ENCODE peak calls at places on chromosomes 12 and 14, in eight cellular contexts. One of them, this sample, is unnamed.
A peak's percentile ranks its signal among the peaks of the same experiment; 100 is the strongest.

GRCh38 chr14:100187247-100187833 is 27.9 kb upstream of the DEGS2 start:
- DNase-seq in amniotic stem cell: no peak
- DNase-seq in stimulated activated CD4-positive, alpha-beta T cell treated with anti-CD3 and anti-CD28 coated beads, TNF-alpha, amount 100 ng/mL, for 4 hours: no peak
- DNase-seq in cardiac muscle cell: no peak
- DNase-seq in anterior cingulate cortex: no peak
- DNase-seq in body of pancreas: no peak
- DNase-seq in GM20000: no peak
- DNase-seq in upper lobe of right lung: no peak
- DNase-seq in this sample: no peak

GRCh38 chr12:126156806-126157574 is 1091.8 kb downstream of the AACS start:
- DNase-seq in anterior cingulate cortex: peak; percentile 2
- DNase-seq in upper lobe of right lung: no peak
- DNase-seq in amniotic stem cell: no peak
- DNase-seq in GM20000: no peak
- DNase-seq in stimulated activated CD4-positive, alpha-beta T cell treated with anti-CD3 and anti-CD28 coated beads, TNF-alpha, amount 100 ng/mL, for 4 hours: no peak
- DNase-seq in cardiac muscle cell: no peak
- DNase-seq in body of pancreas: peak; percentile 92
- DNase-seq in this sample: no peak

GRCh38 chr12:121949643-121950397 is 31.4 kb downstream of the CFAP251 start:
- DNase-seq in upper lobe of right lung: no peak
- DNase-seq in cardiac muscle cell: no peak
- DNase-seq in body of pancreas: no peak
- DNase-seq in amniotic stem cell: peak; percentile 6
- DNase-seq in stimulated activated CD4-positive, alpha-beta T cell treated with anti-CD3 and anti-CD28 coated beads, TNF-alpha, amount 100 ng/mL, for 4 hours: no peak
- DNase-seq in anterior cingulate cortex: no peak
- DNase-seq in GM20000: no peak
- DNase-seq in this sample: no peak

GRCh38 chr12:87171356-87171755 is 857.8 kb downstream of the C12orf50 start:
- DNase-seq in cardiac muscle cell: no peak
- DNase-seq in amniotic stem cell: no peak
- DNase-seq in stimulated activated CD4-positive, alpha-beta T cell treated with anti-CD3 and anti-CD28 coated beads, TNF-alpha, amount 100 ng/mL, for 4 hours: no peak
- DNase-seq in anterior cingulate cortex: no peak
- DNase-seq in body of pancreas: no peak
- DNase-seq in GM20000: no peak
- DNase-seq in upper lobe of right lung: no peak
- DNase-seq in this sample: no peak

GRCh38 chr14:89493877-89494634 is 77.0 kb upstream of the FOXN3 start:
- DNase-seq in GM20000: peak; percentile 69
- DNase-seq in amniotic stem cell: no peak
- DNase-seq in stimulated activated CD4-positive, alpha-beta T cell treated with anti-CD3 and anti-CD28 coated beads, TNF-alpha, amount 100 ng/mL, for 4 hours: no peak
- DNase-seq in cardiac muscle cell: no peak
- DNase-seq in anterior cingulate cortex: no peak
- DNase-seq in upper lobe of right lung: no peak
- DNase-seq in body of pancreas: peak; percentile 27
- DNase-seq in this sample: no peak

GRCh38 chr14:79809849-79810612 is 401.3 kb downstream of the DIO2 start:
- DNase-seq in upper lobe of right lung: no peak
- DNase-seq in body of pancreas: no peak
- DNase-seq in anterior cingulate cortex: no peak
- DNase-seq in stimulated activated CD4-positive, alpha-beta T cell treated with anti-CD3 and anti-CD28 coated beads, TNF-alpha, amount 100 ng/mL, for 4 hours: no peak
- DNase-seq in amniotic stem cell: no peak
- DNase-seq in GM20000: no peak
- DNase-seq in cardiac muscle cell: no peak
- DNase-seq in this sample: no peak

GRCh38 chr12:57079821-57080220 is 1.2 kb upstream of the NEMP1 start:
- DNase-seq in stimulated activated CD4-positive, alpha-beta T cell treated with anti-CD3 and anti-CD28 coated beads, TNF-alpha, amount 100 ng/mL, for 4 hours: no peak
- DNase-seq in GM20000: no peak
- DNase-seq in body of pancreas: no peak
- DNase-seq in amniotic stem cell: no peak
- DNase-seq in cardiac muscle cell: no peak
- DNase-seq in anterior cingulate cortex: no peak
- DNase-seq in upper lobe of right lung: no peak
- DNase-seq in this sample: no peak

GRCh38 chr12:102948941-102949352 is 8.5 kb upstream of the ASCL1 start:
- DNase-seq in anterior cingulate cortex: peak; percentile 58
- DNase-seq in GM20000: peak; percentile 56
- DNase-seq in stimulated activated CD4-positive, alpha-beta T cell treated with anti-CD3 and anti-CD28 coated beads, TNF-alpha, amount 100 ng/mL, for 4 hours: peak; percentile 43
- DNase-seq in upper lobe of right lung: no peak
- DNase-seq in cardiac muscle cell: peak; percentile 59
- DNase-seq in amniotic stem cell: no peak
- DNase-seq in body of pancreas: peak; percentile 33
- DNase-seq in this sample: peak; percentile 42

GRCh38 chr12:47797432-47797831 is 22.3 kb downstream of the HDAC7 start:
- DNase-seq in upper lobe of right lung: no peak
- DNase-seq in GM20000: peak; percentile 84
- DNase-seq in anterior cingulate cortex: no peak
- DNase-seq in body of pancreas: no peak
- DNase-seq in stimulated activated CD4-positive, alpha-beta T cell treated with anti-CD3 and anti-CD28 coated beads, TNF-alpha, amount 100 ng/mL, for 4 hours: no peak
- DNase-seq in amniotic stem cell: no peak
- DNase-seq in cardiac muscle cell: peak; percentile 41
- DNase-seq in this sample: no peak

GRCh38 chr12:114445401-114446323 is 39.7 kb upstream of the TBX5 start:
- DNase-seq in cardiac muscle cell: no peak
- DNase-seq in amniotic stem cell: no peak
- DNase-seq in anterior cingulate cortex: no peak
- DNase-seq in stimulated activated CD4-positive, alpha-beta T cell treated with anti-CD3 and anti-CD28 coated beads, TNF-alpha, amount 100 ng/mL, for 4 hours: no peak
- DNase-seq in upper lobe of right lung: no peak
- DNase-seq in body of pancreas: no peak
- DNase-seq in GM20000: no peak
- DNase-seq in this sample: no peak

GRCh38 chr14:102050625-102051024 is 36.2 kb downstream of the HSP90AA1 start:
- DNase-seq in amniotic stem cell: no peak
- DNase-seq in body of pancreas: no peak
- DNase-seq in anterior cingulate cortex: no peak
- DNase-seq in upper lobe of right lung: no peak
- DNase-seq in GM20000: no peak
- DNase-seq in cardiac muscle cell: no peak
- DNase-seq in stimulated activated CD4-positive, alpha-beta T cell treated with anti-CD3 and anti-CD28 coated beads, TNF-alpha, amount 100 ng/mL, for 4 hours: no peak
- DNase-seq in this sample: no peak

GRCh38 chr12:132145334-132145733 is 1.1 kb downstream of the NOC4L start:
- DNase-seq in body of pancreas: no peak
- DNase-seq in stimulated activated CD4-positive, alpha-beta T cell treated with anti-CD3 and anti-CD28 coated beads, TNF-alpha, amount 100 ng/mL, for 4 hours: no peak
- DNase-seq in cardiac muscle cell: no peak
- DNase-seq in upper lobe of right lung: peak; percentile 56
- DNase-seq in amniotic stem cell: no peak
- DNase-seq in anterior cingulate cortex: no peak
- DNase-seq in GM20000: no peak
- DNase-seq in this sample: no peak

GRCh38 chr12:54700301-54700700 is 52.1 kb upstream of the DCD start:
- DNase-seq in cardiac muscle cell: no peak
- DNase-seq in upper lobe of right lung: no peak
- DNase-seq in GM20000: no peak
- DNase-seq in stimulated activated CD4-positive, alpha-beta T cell treated with anti-CD3 and anti-CD28 coated beads, TNF-alpha, amount 100 ng/mL, for 4 hours: no peak
- DNase-seq in anterior cingulate cortex: no peak
- DNase-seq in amniotic stem cell: no peak
- DNase-seq in body of pancreas: no peak
- DNase-seq in this sample: no peak

GRCh38 chr14:61308198-61308597 is 13.2 kb upstream of the PRKCH start:
- DNase-seq in anterior cingulate cortex: no peak
- DNase-seq in body of pancreas: no peak
- DNase-seq in cardiac muscle cell: no peak
- DNase-seq in upper lobe of right lung: no peak
- DNase-seq in GM20000: no peak
- DNase-seq in amniotic stem cell: no peak
- DNase-seq in stimulated activated CD4-positive, alpha-beta T cell treated with anti-CD3 and anti-CD28 coated beads, TNF-alpha, amount 100 ng/mL, for 4 hours: no peak
- DNase-seq in this sample: no peak

GRCh38 chr12:96806272-96806671 is 100.8 kb upstream of the NEDD1 start:
- DNase-seq in GM20000: no peak
- DNase-seq in anterior cingulate cortex: no peak
- DNase-seq in stimulated activated CD4-positive, alpha-beta T cell treated with anti-CD3 and anti-CD28 coated beads, TNF-alpha, amount 100 ng/mL, for 4 hours: no peak
- DNase-seq in amniotic stem cell: no peak
- DNase-seq in cardiac muscle cell: no peak
- DNase-seq in body of pancreas: no peak
- DNase-seq in upper lobe of right lung: no peak
- DNase-seq in this sample: no peak

GRCh38 chr12:39012870-39013269 is 107.5 kb upstream of the CPNE8 start:
- DNase-seq in body of pancreas: no peak
- DNase-seq in GM20000: no peak
- DNase-seq in amniotic stem cell: no peak
- DNase-seq in stimulated activated CD4-positive, alpha-beta T cell treated with anti-CD3 and anti-CD28 coated beads, TNF-alpha, amount 100 ng/mL, for 4 hours: no peak
- DNase-seq in anterior cingulate cortex: no peak
- DNase-seq in upper lobe of right lung: no peak
- DNase-seq in cardiac muscle cell: no peak
- DNase-seq in this sample: no peak

GRCh38 chr12:116674643-116675183 is 63.2 kb downstream of the SPRING1 start:
- DNase-seq in anterior cingulate cortex: no peak
- DNase-seq in cardiac muscle cell: no peak
- DNase-seq in stimulated activated CD4-positive, alpha-beta T cell treated with anti-CD3 and anti-CD28 coated beads, TNF-alpha, amount 100 ng/mL, for 4 hours: no peak
- DNase-seq in body of pancreas: no peak
- DNase-seq in GM20000: no peak
- DNase-seq in amniotic stem cell: no peak
- DNase-seq in upper lobe of right lung: no peak
- DNase-seq in this sample: no peak

GRCh38 chr12:41521872-41522379 is 333.8 kb downstream of the PDZRN4 start:
- DNase-seq in cardiac muscle cell: no peak
- DNase-seq in GM20000: peak; percentile 34
- DNase-seq in stimulated activated CD4-positive, alpha-beta T cell treated with anti-CD3 and anti-CD28 coated beads, TNF-alpha, amount 100 ng/mL, for 4 hours: no peak
- DNase-seq in amniotic stem cell: no peak
- DNase-seq in body of pancreas: peak; percentile 3
- DNase-seq in upper lobe of right lung: no peak
- DNase-seq in anterior cingulate cortex: no peak
- DNase-seq in this sample: no peak

GRCh38 chr14:55336161-55336560 is 64.9 kb downstream of the FBXO34 start:
- DNase-seq in body of pancreas: peak; percentile 35
- DNase-seq in cardiac muscle cell: no peak
- DNase-seq in stimulated activated CD4-positive, alpha-beta T cell treated with anti-CD3 and anti-CD28 coated beads, TNF-alpha, amount 100 ng/mL, for 4 hours: no peak
- DNase-seq in anterior cingulate cortex: no peak
- DNase-seq in GM20000: no peak
- DNase-seq in upper lobe of right lung: no peak
- DNase-seq in amniotic stem cell: no peak
- DNase-seq in this sample: peak; percentile 17

GRCh38 chr12:131598717-131599116 is 112.2 kb upstream of the SFSWAP start:
- DNase-seq in upper lobe of right lung: no peak
- DNase-seq in stimulated activated CD4-positive, alpha-beta T cell treated with anti-CD3 and anti-CD28 coated beads, TNF-alpha, amount 100 ng/mL, for 4 hours: no peak
- DNase-seq in cardiac muscle cell: no peak
- DNase-seq in anterior cingulate cortex: no peak
- DNase-seq in body of pancreas: no peak
- DNase-seq in GM20000: no peak
- DNase-seq in amniotic stem cell: no peak
- DNase-seq in this sample: no peak

GRCh38 chr14:30915596-30915995 is 41.2 kb downstream of the COCH start:
- DNase-seq in upper lobe of right lung: no peak
- DNase-seq in cardiac muscle cell: no peak
- DNase-seq in stimulated activated CD4-positive, alpha-beta T cell treated with anti-CD3 and anti-CD28 coated beads, TNF-alpha, amount 100 ng/mL, for 4 hours: no peak
- DNase-seq in amniotic stem cell: no peak
- DNase-seq in body of pancreas: no peak
- DNase-seq in GM20000: no peak
- DNase-seq in anterior cingulate cortex: no peak
- DNase-seq in this sample: no peak

GRCh38 chr12:69044887-69045286 is 111.9 kb upstream of the CPM start:
- DNase-seq in cardiac muscle cell: no peak
- DNase-seq in body of pancreas: no peak
- DNase-seq in stimulated activated CD4-positive, alpha-beta T cell treated with anti-CD3 and anti-CD28 coated beads, TNF-alpha, amount 100 ng/mL, for 4 hours: no peak
- DNase-seq in upper lobe of right lung: no peak
- DNase-seq in GM20000: no peak
- DNase-seq in amniotic stem cell: no peak
- DNase-seq in anterior cingulate cortex: no peak
- DNase-seq in this sample: no peak

This sample was measured in T-helper 9 cell.